ENCODE peak calls at places on chromosomes 3 and 15, in seven cellular contexts. L is activated T-cell treated with anti-CD3 and anti-CD28 coated beads for 1 hour, M is astrocyte of the spinal cord, W is Panc1, S is amniotic stem cell, P is tibial artery, O is Daoy. A is an unnamed sample.

GRCh38 chr3:45817788-45818523 is 21.6 kb upstream of the SLC6A20 start:
- DNase-seq in L (no peak), M (peak), W (peak), S (peak), P (peak), O (peak), A (peak)

GRCh38 chr15:101675796-101676582 is 23.8 kb upstream of the TM2D3 start:
- DNase-seq in L (no peak), M (peak), W (no peak), S (no peak), P (no peak), O (peak), A (peak)

GRCh38 chr3:44065311-44065710 is 176.4 kb upstream of the TOPAZ1 start:
- DNase-seq in L (no peak), M (no peak), W (no peak), S (peak), P (no peak), O (peak), A (no peak)

GRCh38 chr3:126538966-126539365 is 15.0 kb downstream of the CHST13 start:
- DNase-seq in L (no peak), M (no peak), W (no peak), S (no peak), P (peak), O (no peak), A (no peak)

GRCh38 chr3:157088506-157089454 is 71.2 kb downstream of the CCNL1 start:
- DNase-seq in L (peak), M (peak), W (peak), S (no peak), P (peak), O (peak), A (peak)

GRCh38 chr15:39756806-39757522 is 25.7 kb downstream of the FSIP1 start:
- DNase-seq in L (no peak), M (peak), W (peak), S (peak), P (no peak), O (peak), A (peak)

GRCh38 chr3:31687020-31687802 is 154.5 kb downstream of the STT3B start:
- DNase-seq in L (no peak), M (no peak), W (no peak), S (no peak), P (no peak), O (no peak), A (no peak)

GRCh38 chr3:13717222-13717573 is 162.7 kb downstream of the WNT7A start:
- DNase-seq in L (no peak), M (no peak), W (no peak), S (no peak), P (no peak), O (no peak), A (no peak)

GRCh38 chr3:132395126-132395525 is 22.2 kb upstream of the DNAJC13 start:
- DNase-seq in L (no peak), M (no peak), W (no peak), S (no peak), P (no peak), O (no peak), A (no peak)

GRCh38 chr3:136195258-136196063 is 674 bp downstream of the MSL2 start:
- DNase-seq in L (peak), M (peak), W (no peak), S (peak), P (peak), O (peak), A (peak)

GRCh38 chr15:44186724-44187123 is 8.3 kb downstream of the FRMD5 start:
- DNase-seq in L (no peak), M (no peak), W (no peak), S (no peak), P (no peak), O (no peak), A (no peak)

GRCh38 chr3:166527325-166527724 is 690.1 kb upstream of the BCHE start:
- DNase-seq in L (no peak), M (peak), W (no peak), S (no peak), P (no peak), O (no peak), A (no peak)

GRCh38 chr15:97745481-97746071 is 214.9 kb upstream of the ARRDC4 start:
- DNase-seq in L (no peak), M (no peak), W (no peak), S (no peak), P (no peak), O (peak), A (peak)

GRCh38 chr3:129463736-129464135 is 23.7 kb downstream of the IFT122 start:
- DNase-seq in L (no peak), M (no peak), W (no peak), S (no peak), P (no peak), O (no peak), A (no peak)

GRCh38 chr3:47004369-47005211 is 25.1 kb downstream of the NBEAL2 start:
- DNase-seq in L (no peak), M (no peak), W (no peak), S (no peak), P (peak), O (no peak), A (no peak)

GRCh38 chr3:112233083-112233482 is 60.9 kb downstream of the SLC9C1 start:
- DNase-seq in L (no peak), M (no peak), W (no peak), S (no peak), P (no peak), O (peak), A (peak)

GRCh38 chr3:171774516-171774915 is 35.8 kb downstream of the PLD1 start:
- DNase-seq in L (no peak), M (no peak), W (no peak), S (no peak), P (no peak), O (no peak), A (no peak)

GRCh38 chr3:38707730-38708129 is 58.2 kb upstream of the SCN5A start:
- DNase-seq in L (no peak), M (no peak), W (no peak), S (no peak), P (no peak), O (no peak), A (peak)

GRCh38 chr15:89416339-89417183 is 79.8 kb downstream of the RHCG start:
- DNase-seq in L (peak), M (peak), W (no peak), S (peak), P (no peak), O (peak), A (peak)

GRCh38 chr15:59437777-59438574 is at the start of gene FAM81A:
- DNase-seq in L (peak), M (peak), W (no peak), S (peak), P (peak), O (peak), A (peak)

GRCh38 chr3:5479229-5479799 is 291.8 kb downstream of the EDEM1 start:
- DNase-seq in L (no peak), M (no peak), W (no peak), S (no peak), P (no peak), O (no peak), A (no peak)

GRCh38 chr15:94411279-94411678 is 179.9 kb downstream of the MCTP2 start:
- DNase-seq in L (no peak), M (no peak), W (no peak), S (no peak), P (no peak), O (no peak), A (no peak)

GRCh38 chr3:122356402-122356801 is 26.6 kb downstream of the MIX23 start:
- DNase-seq in L (no peak), M (peak), W (peak), S (no peak), P (no peak), O (peak), A (peak)

GRCh38 chr3:52887166-52887565 is 10.2 kb downstream of the STIMATE start:
- DNase-seq in L (no peak), M (no peak), W (no peak), S (no peak), P (no peak), O (no peak), A (no peak)

GRCh38 chr15:41827290-41827879 is 507 bp upstream of the JMJD7 start:
- DNase-seq in L (no peak), M (no peak), W (no peak), S (no peak), P (no peak), O (peak), A (peak)

GRCh38 chr3:101532783-101533602 is 20.0 kb upstream of the SENP7 start:
- DNase-seq in L (no peak), M (no peak), W (no peak), S (no peak), P (no peak), O (no peak), A (no peak)

GRCh38 chr3:156837130-156837529 is 11.0 kb downstream of the LEKR1 start:
- DNase-seq in L (no peak), M (no peak), W (no peak), S (no peak), P (no peak), O (peak), A (no peak)

GRCh38 chr3:194840661-194841514 is 155.2 kb downstream of the FAM43A start:
- DNase-seq in L (no peak), M (peak), W (no peak), S (no peak), P (peak), O (peak), A (peak)